ENCODE peak calls at places on chromosomes 6 and 20, in nine cellular contexts. One of them, this sample, is unnamed.

GRCh38 chr6:128239898-128240509 is 280.4 kb downstream of the PTPRK start:
- DNase-seq in NCI-H1417: peak
- DNase-seq in GM19239: no peak
- DNase-seq in KBM-7: peak
- DNase-seq in activated T-helper 1 cell treated with Interleukin-2 at 50 U/mL for 16 hours: no peak
- DNase-seq in tibial nerve: no peak
- DNase-seq in activated T-cell treated with anti-CD3 and anti-CD28 coated beads for 1 hour: no peak
- DNase-seq in activated gamma-delta T cell treated with Interleukin-2 at 50 U/mL for 16 hours: no peak
- DNase-seq in H9: no peak
- DNase-seq in this sample: peak

GRCh38 chr20:13068336-13068735 is 59.6 kb downstream of the SPTLC3 start:
- DNase-seq in NCI-H1417: no peak
- DNase-seq in GM19239: no peak
- DNase-seq in KBM-7: no peak
- DNase-seq in activated T-helper 1 cell treated with Interleukin-2 at 50 U/mL for 16 hours: no peak
- DNase-seq in tibial nerve: no peak
- DNase-seq in activated T-cell treated with anti-CD3 and anti-CD28 coated beads for 1 hour: no peak
- DNase-seq in activated gamma-delta T cell treated with Interleukin-2 at 50 U/mL for 16 hours: no peak
- DNase-seq in H9: no peak
- DNase-seq in this sample: no peak

GRCh38 chr20:24370249-24370648 is 99.2 kb upstream of the SYNDIG1 start:
- DNase-seq in NCI-H1417: no peak
- DNase-seq in GM19239: no peak
- DNase-seq in KBM-7: no peak
- DNase-seq in activated T-helper 1 cell treated with Interleukin-2 at 50 U/mL for 16 hours: no peak
- DNase-seq in tibial nerve: no peak
- DNase-seq in activated T-cell treated with anti-CD3 and anti-CD28 coated beads for 1 hour: no peak
- DNase-seq in activated gamma-delta T cell treated with Interleukin-2 at 50 U/mL for 16 hours: no peak
- DNase-seq in H9: no peak
- DNase-seq in this sample: no peak

GRCh38 chr6:429515-430121 is 38.1 kb downstream of the IRF4 start:
- DNase-seq in NCI-H1417: no peak
- DNase-seq in GM19239: no peak
- DNase-seq in KBM-7: peak
- DNase-seq in activated T-helper 1 cell treated with Interleukin-2 at 50 U/mL for 16 hours: no peak
- DNase-seq in tibial nerve: no peak
- DNase-seq in activated T-cell treated with anti-CD3 and anti-CD28 coated beads for 1 hour: no peak
- DNase-seq in activated gamma-delta T cell treated with Interleukin-2 at 50 U/mL for 16 hours: no peak
- DNase-seq in H9: no peak
- DNase-seq in this sample: no peak

GRCh38 chr6:79928478-79928998 is 18.8 kb downstream of the ELOVL4 start:
- DNase-seq in NCI-H1417: no peak
- DNase-seq in GM19239: no peak
- DNase-seq in KBM-7: no peak
- DNase-seq in activated T-helper 1 cell treated with Interleukin-2 at 50 U/mL for 16 hours: no peak
- DNase-seq in tibial nerve: no peak
- DNase-seq in activated T-cell treated with anti-CD3 and anti-CD28 coated beads for 1 hour: no peak
- DNase-seq in activated gamma-delta T cell treated with Interleukin-2 at 50 U/mL for 16 hours: no peak
- DNase-seq in H9: no peak
- DNase-seq in this sample: no peak

GRCh38 chr20:48556956-48557355 is 270.8 kb downstream of the PREX1 start:
- DNase-seq in NCI-H1417: no peak
- DNase-seq in GM19239: no peak
- DNase-seq in KBM-7: no peak
- DNase-seq in activated T-helper 1 cell treated with Interleukin-2 at 50 U/mL for 16 hours: no peak
- DNase-seq in tibial nerve: no peak
- DNase-seq in activated T-cell treated with anti-CD3 and anti-CD28 coated beads for 1 hour: no peak
- DNase-seq in activated gamma-delta T cell treated with Interleukin-2 at 50 U/mL for 16 hours: no peak
- DNase-seq in H9: no peak
- DNase-seq in this sample: no peak

GRCh38 chr20:32363492-32363891 is 5.4 kb downstream of the ASXL1 start:
- DNase-seq in NCI-H1417: no peak
- DNase-seq in GM19239: no peak
- DNase-seq in KBM-7: no peak
- DNase-seq in activated T-helper 1 cell treated with Interleukin-2 at 50 U/mL for 16 hours: no peak
- DNase-seq in tibial nerve: no peak
- DNase-seq in activated T-cell treated with anti-CD3 and anti-CD28 coated beads for 1 hour: no peak
- DNase-seq in activated gamma-delta T cell treated with Interleukin-2 at 50 U/mL for 16 hours: no peak
- DNase-seq in H9: no peak
- DNase-seq in this sample: no peak

GRCh38 chr20:56629464-56630085 is 469 bp downstream of the TFAP2C start:
- DNase-seq in NCI-H1417: no peak
- DNase-seq in GM19239: no peak
- DNase-seq in KBM-7: no peak
- DNase-seq in activated T-helper 1 cell treated with Interleukin-2 at 50 U/mL for 16 hours: no peak
- DNase-seq in tibial nerve: no peak
- DNase-seq in activated T-cell treated with anti-CD3 and anti-CD28 coated beads for 1 hour: no peak
- DNase-seq in activated gamma-delta T cell treated with Interleukin-2 at 50 U/mL for 16 hours: no peak
- DNase-seq in H9: no peak
- DNase-seq in this sample: no peak

GRCh38 chr6:111263837-111264236 is 176.5 kb downstream of the SLC16A10 start:
- DNase-seq in NCI-H1417: no peak
- DNase-seq in GM19239: no peak
- DNase-seq in KBM-7: no peak
- DNase-seq in activated T-helper 1 cell treated with Interleukin-2 at 50 U/mL for 16 hours: no peak
- DNase-seq in tibial nerve: no peak
- DNase-seq in activated T-cell treated with anti-CD3 and anti-CD28 coated beads for 1 hour: no peak
- DNase-seq in activated gamma-delta T cell treated with Interleukin-2 at 50 U/mL for 16 hours: no peak
- DNase-seq in H9: no peak
- DNase-seq in this sample: no peak

GRCh38 chr20:59138114-59138602 is 25.5 kb upstream of the ZNF831 start:
- DNase-seq in NCI-H1417: peak
- DNase-seq in GM19239: no peak
- DNase-seq in KBM-7: no peak
- DNase-seq in activated T-helper 1 cell treated with Interleukin-2 at 50 U/mL for 16 hours: no peak
- DNase-seq in tibial nerve: no peak
- DNase-seq in activated T-cell treated with anti-CD3 and anti-CD28 coated beads for 1 hour: no peak
- DNase-seq in activated gamma-delta T cell treated with Interleukin-2 at 50 U/mL for 16 hours: no peak
- DNase-seq in H9: no peak
- DNase-seq in this sample: no peak

GRCh38 chr6:9422138-9422537 is 986.8 kb upstream of the SLC35B3 start:
- DNase-seq in NCI-H1417: no peak
- DNase-seq in GM19239: no peak
- DNase-seq in KBM-7: no peak
- DNase-seq in activated T-helper 1 cell treated with Interleukin-2 at 50 U/mL for 16 hours: no peak
- DNase-seq in tibial nerve: no peak
- DNase-seq in activated T-cell treated with anti-CD3 and anti-CD28 coated beads for 1 hour: no peak
- DNase-seq in activated gamma-delta T cell treated with Interleukin-2 at 50 U/mL for 16 hours: no peak
- DNase-seq in H9: no peak
- DNase-seq in this sample: no peak

GRCh38 chr6:62150048-62150663 is 135.9 kb downstream of the KHDRBS2 start:
- DNase-seq in NCI-H1417: peak
- DNase-seq in GM19239: no peak
- DNase-seq in KBM-7: peak
- DNase-seq in activated T-helper 1 cell treated with Interleukin-2 at 50 U/mL for 16 hours: no peak
- DNase-seq in tibial nerve: no peak
- DNase-seq in activated T-cell treated with anti-CD3 and anti-CD28 coated beads for 1 hour: no peak
- DNase-seq in activated gamma-delta T cell treated with Interleukin-2 at 50 U/mL for 16 hours: no peak
- DNase-seq in H9: peak
- DNase-seq in this sample: peak

GRCh38 chr20:45508068-45508886 is 7.1 kb downstream of the SPINT3 start:
- DNase-seq in NCI-H1417: no peak
- DNase-seq in GM19239: no peak
- DNase-seq in KBM-7: no peak
- DNase-seq in activated T-helper 1 cell treated with Interleukin-2 at 50 U/mL for 16 hours: no peak
- DNase-seq in tibial nerve: no peak
- DNase-seq in activated T-cell treated with anti-CD3 and anti-CD28 coated beads for 1 hour: no peak
- DNase-seq in activated gamma-delta T cell treated with Interleukin-2 at 50 U/mL for 16 hours: no peak
- DNase-seq in H9: no peak
- DNase-seq in this sample: no peak

GRCh38 chr20:59033616-59034165 is 1.6 kb upstream of the ATP5F1E start:
- DNase-seq in NCI-H1417: peak
- DNase-seq in GM19239: no peak
- DNase-seq in KBM-7: no peak
- DNase-seq in activated T-helper 1 cell treated with Interleukin-2 at 50 U/mL for 16 hours: no peak
- DNase-seq in tibial nerve: no peak
- DNase-seq in activated T-cell treated with anti-CD3 and anti-CD28 coated beads for 1 hour: no peak
- DNase-seq in activated gamma-delta T cell treated with Interleukin-2 at 50 U/mL for 16 hours: no peak
- DNase-seq in H9: no peak
- DNase-seq in this sample: no peak

GRCh38 chr20:4613184-4613583 is 108.5 kb upstream of the PRND start:
- DNase-seq in NCI-H1417: no peak
- DNase-seq in GM19239: no peak
- DNase-seq in KBM-7: no peak
- DNase-seq in activated T-helper 1 cell treated with Interleukin-2 at 50 U/mL for 16 hours: no peak
- DNase-seq in tibial nerve: no peak
- DNase-seq in activated T-cell treated with anti-CD3 and anti-CD28 coated beads for 1 hour: no peak
- DNase-seq in activated gamma-delta T cell treated with Interleukin-2 at 50 U/mL for 16 hours: no peak
- DNase-seq in H9: no peak
- DNase-seq in this sample: no peak

GRCh38 chr6:137787016-137787415 is 80.0 kb upstream of the TNFAIP3 start:
- DNase-seq in NCI-H1417: no peak
- DNase-seq in GM19239: no peak
- DNase-seq in KBM-7: no peak
- DNase-seq in activated T-helper 1 cell treated with Interleukin-2 at 50 U/mL for 16 hours: no peak
- DNase-seq in tibial nerve: no peak
- DNase-seq in activated T-cell treated with anti-CD3 and anti-CD28 coated beads for 1 hour: no peak
- DNase-seq in activated gamma-delta T cell treated with Interleukin-2 at 50 U/mL for 16 hours: no peak
- DNase-seq in H9: no peak
- DNase-seq in this sample: no peak

GRCh38 chr6:148720897-148721296 is 25.9 kb upstream of the UST start:
- DNase-seq in NCI-H1417: no peak
- DNase-seq in GM19239: no peak
- DNase-seq in KBM-7: no peak
- DNase-seq in activated T-helper 1 cell treated with Interleukin-2 at 50 U/mL for 16 hours: no peak
- DNase-seq in tibial nerve: no peak
- DNase-seq in activated T-cell treated with anti-CD3 and anti-CD28 coated beads for 1 hour: no peak
- DNase-seq in activated gamma-delta T cell treated with Interleukin-2 at 50 U/mL for 16 hours: no peak
- DNase-seq in H9: no peak
- DNase-seq in this sample: no peak

GRCh38 chr20:44990425-44990824 is 24.1 kb downstream of the STK4 start:
- DNase-seq in NCI-H1417: no peak
- DNase-seq in GM19239: no peak
- DNase-seq in KBM-7: peak
- DNase-seq in activated T-helper 1 cell treated with Interleukin-2 at 50 U/mL for 16 hours: no peak
- DNase-seq in tibial nerve: no peak
- DNase-seq in activated T-cell treated with anti-CD3 and anti-CD28 coated beads for 1 hour: no peak
- DNase-seq in activated gamma-delta T cell treated with Interleukin-2 at 50 U/mL for 16 hours: no peak
- DNase-seq in H9: no peak
- DNase-seq in this sample: no peak

GRCh38 chr6:30914854-30915590 is 984 bp downstream of the VARS2 start:
- DNase-seq in NCI-H1417: peak
- DNase-seq in GM19239: no peak
- DNase-seq in KBM-7: peak
- DNase-seq in activated T-helper 1 cell treated with Interleukin-2 at 50 U/mL for 16 hours: no peak
- DNase-seq in tibial nerve: no peak
- DNase-seq in activated T-cell treated with anti-CD3 and anti-CD28 coated beads for 1 hour: no peak
- DNase-seq in activated gamma-delta T cell treated with Interleukin-2 at 50 U/mL for 16 hours: no peak
- DNase-seq in H9: no peak
- DNase-seq in this sample: no peak

GRCh38 chr6:67933278-67933677 is 701.8 kb upstream of the ADGRB3 start:
- DNase-seq in NCI-H1417: peak
- DNase-seq in GM19239: no peak
- DNase-seq in KBM-7: no peak
- DNase-seq in activated T-helper 1 cell treated with Interleukin-2 at 50 U/mL for 16 hours: no peak
- DNase-seq in tibial nerve: no peak
- DNase-seq in activated T-cell treated with anti-CD3 and anti-CD28 coated beads for 1 hour: no peak
- DNase-seq in activated gamma-delta T cell treated with Interleukin-2 at 50 U/mL for 16 hours: no peak
- DNase-seq in H9: peak
- DNase-seq in this sample: no peak

GRCh38 chr6:11083491-11083890 is 10.1 kb upstream of the SMIM13 start:
- DNase-seq in NCI-H1417: no peak
- DNase-seq in GM19239: no peak
- DNase-seq in KBM-7: no peak
- DNase-seq in activated T-helper 1 cell treated with Interleukin-2 at 50 U/mL for 16 hours: no peak
- DNase-seq in tibial nerve: no peak
- DNase-seq in activated T-cell treated with anti-CD3 and anti-CD28 coated beads for 1 hour: no peak
- DNase-seq in activated gamma-delta T cell treated with Interleukin-2 at 50 U/mL for 16 hours: no peak
- DNase-seq in H9: no peak
- DNase-seq in this sample: no peak

GRCh38 chr6:21263531-21264287 is 329.8 kb upstream of the SOX4 start:
- DNase-seq in NCI-H1417: no peak
- DNase-seq in GM19239: no peak
- DNase-seq in KBM-7: no peak
- DNase-seq in activated T-helper 1 cell treated with Interleukin-2 at 50 U/mL for 16 hours: no peak
- DNase-seq in tibial nerve: no peak
- DNase-seq in activated T-cell treated with anti-CD3 and anti-CD28 coated beads for 1 hour: no peak
- DNase-seq in activated gamma-delta T cell treated with Interleukin-2 at 50 U/mL for 16 hours: no peak
- DNase-seq in H9: no peak
- DNase-seq in this sample: no peak

GRCh38 chr20:4780245-4780644 is 58.5 kb downstream of the PRND start:
- DNase-seq in NCI-H1417: no peak
- DNase-seq in GM19239: no peak
- DNase-seq in KBM-7: peak
- DNase-seq in activated T-helper 1 cell treated with Interleukin-2 at 50 U/mL for 16 hours: no peak
- DNase-seq in tibial nerve: no peak
- DNase-seq in activated T-cell treated with anti-CD3 and anti-CD28 coated beads for 1 hour: no peak
- DNase-seq in activated gamma-delta T cell treated with Interleukin-2 at 50 U/mL for 16 hours: no peak
- DNase-seq in H9: no peak
- DNase-seq in this sample: no peak

GRCh38 chr6:109299695-109300564 is 82.3 kb downstream of the CD164 start:
- DNase-seq in NCI-H1417: peak
- DNase-seq in GM19239: no peak
- DNase-seq in KBM-7: peak
- DNase-seq in activated T-helper 1 cell treated with Interleukin-2 at 50 U/mL for 16 hours: no peak
- DNase-seq in tibial nerve: no peak
- DNase-seq in activated T-cell treated with anti-CD3 and anti-CD28 coated beads for 1 hour: no peak
- DNase-seq in activated gamma-delta T cell treated with Interleukin-2 at 50 U/mL for 16 hours: no peak
- DNase-seq in H9: no peak
- DNase-seq in this sample: no peak

GRCh38 chr6:82022614-82023102 is 224.9 kb downstream of the IBTK start:
- DNase-seq in NCI-H1417: no peak
- DNase-seq in GM19239: no peak
- DNase-seq in KBM-7: no peak
- DNase-seq in activated T-helper 1 cell treated with Interleukin-2 at 50 U/mL for 16 hours: no peak
- DNase-seq in tibial nerve: no peak
- DNase-seq in activated T-cell treated with anti-CD3 and anti-CD28 coated beads for 1 hour: no peak
- DNase-seq in activated gamma-delta T cell treated with Interleukin-2 at 50 U/mL for 16 hours: no peak
- DNase-seq in H9: no peak
- DNase-seq in this sample: no peak

GRCh38 chr6:71556141-71556540 is 267.5 kb downstream of the OGFRL1 start:
- DNase-seq in NCI-H1417: no peak
- DNase-seq in GM19239: no peak
- DNase-seq in KBM-7: no peak
- DNase-seq in activated T-helper 1 cell treated with Interleukin-2 at 50 U/mL for 16 hours: no peak
- DNase-seq in tibial nerve: no peak
- DNase-seq in activated T-cell treated with anti-CD3 and anti-CD28 coated beads for 1 hour: no peak
- DNase-seq in activated gamma-delta T cell treated with Interleukin-2 at 50 U/mL for 16 hours: no peak
- DNase-seq in H9: no peak
- DNase-seq in this sample: no peak

GRCh38 chr6:71855406-71855805 is 30.9 kb upstream of the RIMS1 start:
- DNase-seq in NCI-H1417: peak
- DNase-seq in GM19239: no peak
- DNase-seq in KBM-7: no peak
- DNase-seq in activated T-helper 1 cell treated with Interleukin-2 at 50 U/mL for 16 hours: no peak
- DNase-seq in tibial nerve: no peak
- DNase-seq in activated T-cell treated with anti-CD3 and anti-CD28 coated beads for 1 hour: no peak
- DNase-seq in activated gamma-delta T cell treated with Interleukin-2 at 50 U/mL for 16 hours: no peak
- DNase-seq in H9: no peak
- DNase-seq in this sample: no peak

This sample was measured in NCI-H1436.